ENCODE peak calls at places on chromosomes 1 and 21, in five cellular contexts. K, R, J, X and N are unnamed samples. For H3K36me3, the result is how much of the 10 kb centered on the place peaks cover.

GRCh38 chr1:156448134-156448967 is 52.2 kb downstream of the MEF2D start:
- DNase-seq in K (no peak), R (peak), J (no peak), X (no peak), N (no peak)

GRCh38 chr1:14915356-14916054 is 238.0 kb upstream of the TMEM51 start:
- DNase-seq in K (peak), R (no peak), J (peak), X (no peak), N (no peak)

GRCh38 chr1:228059536-228060457 is 22.7 kb upstream of the ARF1 start:
- DNase-seq in K (peak), R (peak), J (peak), X (peak), N (peak)

GRCh38 chr1:113657126-113657525 is 102.2 kb downstream of the PHTF1 start:
- DNase-seq in K (no peak), R (no peak), J (no peak), X (no peak), N (no peak)

GRCh38 chr1:81588149-81588548 is 212.6 kb upstream of the ADGRL2 start:
- DNase-seq in K (no peak), R (no peak), J (no peak), X (no peak), N (no peak)

GRCh38 chr1:101136739-101137138 is 100.1 kb upstream of the S1PR1 start:
- DNase-seq in K (no peak), R (no peak), J (no peak), X (peak), N (no peak)

GRCh38 chr1:158177705-158178450 is 2.8 kb upstream of the CD1D start:
- DNase-seq in K (peak), R (peak), J (no peak), X (peak), N (no peak)

GRCh38 chr1:33228935-33229487 is 27.3 kb upstream of the ZNF362 start:
- DNase-seq in K (no peak), R (no peak), J (no peak), X (no peak), N (no peak)

GRCh38 chr21:32096411-32096810 is 182.4 kb downstream of the MIS18A start:
- DNase-seq in K (no peak), R (no peak), J (no peak), X (no peak), N (no peak)

GRCh38 chr1:237580726-237581125 is 310.0 kb downstream of the ZP4 start:
- DNase-seq in K (no peak), R (no peak), J (no peak), X (no peak), N (no peak)

GRCh38 chr1:184385863-184386262 is 966 bp upstream of the C1orf21 start:
- DNase-seq in K (no peak), R (no peak), J (no peak), X (no peak), N (no peak)

GRCh38 chr1:150688786-150689185 is 8.2 kb downstream of the GOLPH3L start:
- DNase-seq in K (no peak), R (no peak), J (no peak), X (no peak), N (no peak)

GRCh38 chr1:150162862-150163706 is 13.4 kb downstream of the PLEKHO1 start:
- DNase-seq in K (peak), R (peak), J (no peak), X (no peak), N (no peak)

GRCh38 chr1:155873860-155874259 is 14.5 kb downstream of the SYT11 start:
- DNase-seq in K (no peak), R (no peak), J (no peak), X (no peak), N (no peak)

GRCh38 chr1:62841587-62842169 is 57.7 kb downstream of the ATG4C start:
- DNase-seq in K (no peak), R (no peak), J (no peak), X (peak), N (peak)

GRCh38 chr1:53572061-53572801 is 113.0 kb downstream of the DMRTB1 start:
- DNase-seq in K (peak), R (peak), J (peak), X (no peak), N (no peak)

GRCh38 chr1:62687421-62687902 is 724 bp downstream of the DOCK7 start:
- DNase-seq in K (no peak), R (no peak), J (peak), X (peak), N (peak)

GRCh38 chr1:39787468-39787867 is 1.2 kb downstream of the BMP8B start:
- DNase-seq in K (no peak), R (no peak), J (no peak), X (no peak), N (no peak)

GRCh38 chr1:40625076-40625475 is 40.4 kb downstream of the RIMS3 start:
- DNase-seq in K (no peak), R (peak), J (peak), X (no peak), N (no peak)

GRCh38 chr1:204211021-204211420 is 2.8 kb downstream of the GOLT1A start:
- DNase-seq in K (no peak), R (no peak), J (no peak), X (no peak), N (no peak)

GRCh38 chr1:198922638-198923430 is 284.0 kb downstream of the PTPRC start:
- DNase-seq in K (no peak), R (no peak), J (no peak), X (no peak), N (no peak)

GRCh38 chr1:111729271-111729921 is 9.8 kb downstream of the INKA2 start:
- DNase-seq in K (no peak), R (no peak), J (no peak), X (no peak), N (peak)

GRCh38 chr21:14959343-14959742 is 105.5 kb downstream of the NRIP1 start:
- DNase-seq in K (no peak), R (no peak), J (no peak), X (no peak), N (no peak)

GRCh38 chr1:16118706-16119105 is 37.2 kb downstream of the EPHA2 start:
- DNase-seq in K (no peak), R (no peak), J (no peak), X (no peak), N (no peak)

GRCh38 chr1:91765293-91765692 is 120.7 kb downstream of the TGFBR3 start:
- DNase-seq in K (no peak), R (no peak), J (no peak), X (no peak), N (no peak)

GRCh38 chr1:53123462-53124129 is 18.8 kb downstream of the SLC1A7 start:
- DNase-seq in K (peak), R (peak), J (no peak), X (no peak), N (no peak)

GRCh38 chr21:43782741-43783700 is 6.4 kb upstream of the RRP1 start:
- DNase-seq in K (no peak), R (no peak), J (no peak), X (no peak), N (no peak)

GRCh38 chr21:43789276-43790052 is at the start of gene RRP1:
- DNase-seq in K (peak), R (peak), J (peak), X (peak), N (peak)

GRCh38 chr21:43787180-43787533 is 2.2 kb upstream of the RRP1 start:
- DNase-seq in K (no peak), R (no peak), J (no peak), X (no peak), N (no peak)

GRCh38 chr21:43786423-43787179 is 2.8 kb upstream of the RRP1 start:
- DNase-seq in K (no peak), R (no peak), J (no peak), X (no peak), N (no peak)

DNA sequence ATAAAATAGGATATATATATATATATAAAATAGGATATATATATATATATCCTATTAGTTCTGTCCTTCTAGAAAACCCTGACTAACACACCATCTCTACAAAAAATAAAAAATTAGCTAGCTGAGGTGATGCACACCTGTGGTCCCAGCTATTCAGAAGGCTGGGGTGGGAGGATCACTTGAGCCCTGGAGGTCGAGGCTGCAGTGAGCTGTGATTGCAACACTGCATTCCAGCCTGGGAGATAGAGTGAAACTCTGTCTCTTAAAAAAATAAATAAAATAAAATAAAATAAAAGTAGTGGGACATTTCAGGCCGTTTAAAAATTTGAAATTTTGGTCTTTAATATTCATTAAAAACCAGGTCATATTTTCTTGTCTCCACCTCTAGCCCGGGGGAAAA is 4.2 kb upstream of the RRP1 start:
- DNase-seq in K (no peak), R (no peak), J (no peak), X (no peak), N (no peak)
- H3K27ac ChIP-seq in K (no peak), R (no peak), J (peak), X (no peak), N (no peak)

GRCh38 chr1:61080408-61081134 is 1.8 kb upstream of the NFIA start:
- DNase-seq in K (no peak), R (no peak), J (no peak), X (no peak), N (no peak)
- H3K4me3 ChIP-seq in K (peak), R (peak), J (peak), X (peak), N (no peak)

GRCh38 chr1:183235503-183235902 is 49.4 kb downstream of the LAMC2 start:
- DNase-seq in K (no peak), R (no peak), J (no peak), X (no peak), N (no peak)
- H3K36me3 ChIP-seq in K (under half), R (under half), J (half or more), X (under half), N (under half)

GRCh38 chr21:29185172-29185571 is 54.7 kb downstream of the MAP3K7CL start:
- DNase-seq in K (no peak), R (no peak), J (no peak), X (no peak), N (no peak)

GRCh38 chr21:29185633-29186032 is 55.2 kb downstream of the MAP3K7CL start:
- DNase-seq in K (no peak), R (no peak), J (no peak), X (no peak), N (no peak)

GRCh38 chr21:29184047-29184446 is 53.6 kb downstream of the MAP3K7CL start:
- DNase-seq in K (no peak), R (no peak), J (no peak), X (no peak), N (no peak)

GRCh38 chr21:29181799-29182470 is 51.5 kb downstream of the MAP3K7CL start:
- DNase-seq in K (peak), R (no peak), J (no peak), X (no peak), N (no peak)

GRCh38 chr21:29182674-29183073 is 52.2 kb downstream of the MAP3K7CL start:
- DNase-seq in K (no peak), R (no peak), J (no peak), X (no peak), N (no peak)
- H3K27ac ChIP-seq in K (peak), R (peak), J (peak), X (no peak), N (no peak)

DNA sequence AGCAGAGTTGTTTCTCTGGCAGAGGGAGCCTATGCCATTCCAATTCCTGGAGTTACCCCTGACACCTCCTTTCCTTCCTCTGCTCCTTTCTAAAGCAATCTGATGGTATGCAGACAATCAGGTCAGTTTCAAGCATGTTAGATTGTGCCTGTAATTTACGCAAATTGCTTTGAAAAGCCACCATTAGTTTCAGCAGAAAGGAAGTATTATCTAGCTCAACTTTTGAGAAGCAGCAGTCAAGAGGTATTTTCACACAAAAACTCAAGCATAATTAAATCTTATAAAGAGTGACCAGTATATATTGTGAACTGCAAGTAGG is 2.2 kb downstream of the ERRFI1 start:
- DNase-seq in K (no peak), R (no peak), J (no peak), X (no peak), N (no peak)
- H3K4me3 ChIP-seq in K (peak), R (peak), J (peak), X (no peak), N (no peak)

DNA sequence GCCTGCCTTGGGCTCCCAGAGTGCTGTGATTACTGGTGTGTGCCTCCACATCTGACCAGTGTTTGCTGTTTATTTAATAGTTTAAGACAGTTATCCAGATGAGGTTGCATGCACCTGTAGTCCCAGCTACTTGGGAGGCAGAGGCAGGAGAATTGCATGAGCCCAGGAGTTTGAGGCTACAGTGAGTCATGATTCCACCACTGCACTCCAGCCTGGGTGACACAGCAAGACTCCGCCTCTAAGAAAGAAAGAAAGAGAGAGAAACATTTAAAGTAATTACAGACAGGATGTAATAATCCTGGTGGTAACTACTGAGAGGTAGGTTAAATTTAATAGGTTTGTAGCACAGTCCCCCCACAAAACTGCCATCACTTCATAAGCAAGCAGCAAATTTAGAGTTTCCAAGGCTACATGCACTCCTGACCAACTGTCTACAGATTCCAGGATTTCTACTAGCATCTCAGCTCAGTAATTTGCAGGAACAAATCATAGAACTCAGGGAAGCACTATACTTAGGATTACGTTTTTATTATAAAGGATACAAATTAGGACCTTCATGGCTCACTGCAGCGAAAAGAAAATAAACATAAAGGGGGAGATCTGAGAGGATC is 89.6 kb downstream of the PKN2 start:
- DNase-seq in K (no peak), R (no peak), J (peak), X (no peak), N (no peak)
- H3K36me3 ChIP-seq in K (under half), R (under half), J (half or more), X (under half), N (half or more)

GRCh38 chr21:43922949-43923348 is 57.9 kb downstream of the AGPAT3 start:
- DNase-seq in K (no peak), R (no peak), J (no peak), X (no peak), N (no peak)
- H3K27ac ChIP-seq in K (peak), R (no peak), J (no peak), X (no peak), N (peak)

DNA sequence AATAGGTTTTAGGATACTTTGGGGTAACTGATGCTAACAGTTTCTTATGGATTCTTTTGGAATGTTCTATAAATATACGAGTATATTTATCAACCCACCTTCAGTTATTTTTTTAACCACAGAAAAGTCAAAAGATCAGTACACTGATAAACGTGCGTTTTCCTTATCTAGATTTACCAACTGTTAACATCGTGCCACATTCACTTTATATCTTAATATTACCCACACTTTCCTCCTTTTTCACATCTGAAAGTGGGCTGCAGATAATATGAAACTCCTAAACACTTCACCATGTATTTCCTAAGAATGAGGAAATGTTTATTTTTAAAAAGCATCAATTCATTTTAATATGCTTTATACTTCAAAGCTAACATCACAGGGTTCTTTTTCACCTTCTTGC is 7.7 kb downstream of the ATF6 start:
- DNase-seq in K (no peak), R (no peak), J (no peak), X (no peak), N (no peak)
- H3K4me3 ChIP-seq in K (no peak), R (no peak), J (no peak), X (peak), N (no peak)

GRCh38 chr1:2514863-2515762 is 11.3 kb downstream of the PANK4 start:
- DNase-seq in K (no peak), R (no peak), J (no peak), X (no peak), N (no peak)

GRCh38 chr1:2516946-2517345 is 9.4 kb downstream of the PANK4 start:
- DNase-seq in K (no peak), R (no peak), J (no peak), X (no peak), N (no peak)

GRCh38 chr1:2513939-2514650 is 12.3 kb downstream of the PANK4 start:
- DNase-seq in K (no peak), R (no peak), J (no peak), X (no peak), N (no peak)

GRCh38 chr1:2516124-2516523 is 10.3 kb downstream of the PANK4 start:
- DNase-seq in K (no peak), R (no peak), J (no peak), X (no peak), N (no peak)

GRCh38 chr1:2515763-2516080 is 10.7 kb downstream of the PANK4 start:
- DNase-seq in K (no peak), R (no peak), J (no peak), X (no peak), N (no peak)
- H3K36me3 ChIP-seq in K (under half), R (half or more), J (under half), X (half or more), N (under half)